ENCODE peak calls at places on chromosome 11, in six cellular contexts. C, F, X, Y, Q and K are unnamed samples.

GRCh38 chr11:57324154-57324885 is 432 bp downstream of the TNKS1BP1 start:
- DNase-seq in C (peak; percentile 72), F (peak; percentile 50), X (peak; percentile 89), Y (peak; percentile 76), Q (peak; percentile 94), K (peak; percentile 49)

GRCh38 chr11:31805037-31805628 is 6.0 kb downstream of the PAX6 start:
- DNase-seq in C (peak; percentile 61), F (no peak), X (no peak), Y (no peak), Q (peak; percentile 51), K (peak; percentile 23)

GRCh38 chr11:133787379-133788103 is 57.8 kb downstream of the SPATA19 start:
- DNase-seq in C (peak; percentile 78), F (no peak), X (peak; percentile 86), Y (peak; percentile 37), Q (peak; percentile 66), K (no peak)

GRCh38 chr11:120132645-120133185 is 5.2 kb downstream of the TRIM29 start:
- DNase-seq in C (no peak), F (no peak), X (no peak), Y (no peak), Q (no peak), K (no peak)

GRCh38 chr11:34274712-34275398 is 83.0 kb downstream of the ABTB2 start:
- DNase-seq in C (no peak), F (peak; percentile 99), X (no peak), Y (no peak), Q (no peak), K (no peak)

GRCh38 chr11:123509737-123510578 is 79.9 kb downstream of the GRAMD1B start:
- DNase-seq in C (peak; percentile 62), F (peak; percentile 53), X (no peak), Y (peak; percentile 65), Q (peak; percentile 75), K (no peak)

GRCh38 chr11:45669146-45669545 is 3.7 kb upstream of the CHST1 start:
- DNase-seq in C (no peak), F (no peak), X (no peak), Y (no peak), Q (no peak), K (no peak)

GRCh38 chr11:61826930-61827572 is 1.0 kb upstream of the FADS2 start:
- DNase-seq in C (no peak), F (no peak), X (peak; percentile 81), Y (no peak), Q (peak; percentile 49), K (no peak)

GRCh38 chr11:128687321-128687720 is 6.6 kb upstream of the FLI1 start:
- DNase-seq in C (peak; percentile 83), F (no peak), X (peak; percentile 86), Y (no peak), Q (peak; percentile 34), K (no peak)

GRCh38 chr11:133339495-133340140 is 192.7 kb downstream of the OPCML start:
- DNase-seq in C (no peak), F (no peak), X (no peak), Y (no peak), Q (no peak), K (no peak)

GRCh38 chr11:108137212-108137611 is 15.8 kb downstream of the ACAT1 start:
- DNase-seq in C (no peak), F (no peak), X (no peak), Y (no peak), Q (no peak), K (no peak)

GRCh38 chr11:108131993-108132392 is 10.6 kb downstream of the ACAT1 start:
- DNase-seq in C (no peak), F (peak; percentile 15), X (no peak), Y (no peak), Q (no peak), K (no peak)

GRCh38 chr11:108135845-108136599 is 14.7 kb downstream of the ACAT1 start:
- DNase-seq in C (no peak), F (peak; percentile 34), X (no peak), Y (no peak), Q (no peak), K (no peak)
- TF ChIP-seq CTCF in C (no peak), F (peak; percentile 17), X (no peak), Y (peak; percentile 25), Q (no peak), K (peak; percentile 24)

GRCh38 chr11:60657880-60658279 is 41.5 kb upstream of the MS4A8 start:
- DNase-seq in C (no peak), F (no peak), X (no peak), Y (peak; percentile 57), Q (no peak), K (no peak)
- TF ChIP-seq CTCF in C (no peak), F (no peak), X (no peak), Y (no peak), Q (no peak), K (no peak)

DNA sequence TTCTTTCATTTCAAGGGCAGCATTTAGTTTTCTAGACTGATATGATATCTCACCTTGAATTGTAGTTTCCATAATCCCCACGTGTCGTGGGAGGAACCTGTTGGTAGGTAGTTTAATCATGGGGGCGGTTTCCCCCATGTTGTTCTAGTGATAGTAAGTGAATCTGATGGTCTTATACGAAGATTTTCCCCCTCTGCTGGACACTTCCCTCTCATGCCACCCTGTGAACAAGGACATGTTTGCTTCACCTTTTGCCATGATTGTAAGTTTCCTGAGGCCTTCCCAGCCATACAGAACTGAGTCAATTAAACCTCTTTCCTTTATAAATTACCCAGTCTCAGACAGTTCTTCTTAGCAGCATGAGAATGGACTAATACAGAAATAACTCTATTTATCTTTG is 851.1 kb upstream of the FAT3 start:
- DNase-seq in C (peak; percentile 9), F (no peak), X (no peak), Y (no peak), Q (no peak), K (no peak)
- TF ChIP-seq CTCF in C (no peak), F (no peak), X (no peak), Y (no peak), Q (peak; percentile 23), K (no peak)

GRCh38 chr11:2880646-2881045 is 4.9 kb downstream of the CDKN1C start:
- DNase-seq in C (no peak), F (no peak), X (no peak), Y (no peak), Q (no peak), K (no peak)

GRCh38 chr11:2878782-2879181 is 6.8 kb downstream of the CDKN1C start:
- DNase-seq in C (no peak), F (no peak), X (no peak), Y (no peak), Q (no peak), K (no peak)

GRCh38 chr11:2882681-2883110 is 2.9 kb downstream of the CDKN1C start:
- DNase-seq in C (no peak), F (no peak), X (no peak), Y (peak; percentile 14), Q (no peak), K (no peak)

GRCh38 chr11:2881974-2882362 is 3.6 kb downstream of the CDKN1C start:
- DNase-seq in C (no peak), F (no peak), X (no peak), Y (no peak), Q (peak; percentile 91), K (no peak)

DNA sequence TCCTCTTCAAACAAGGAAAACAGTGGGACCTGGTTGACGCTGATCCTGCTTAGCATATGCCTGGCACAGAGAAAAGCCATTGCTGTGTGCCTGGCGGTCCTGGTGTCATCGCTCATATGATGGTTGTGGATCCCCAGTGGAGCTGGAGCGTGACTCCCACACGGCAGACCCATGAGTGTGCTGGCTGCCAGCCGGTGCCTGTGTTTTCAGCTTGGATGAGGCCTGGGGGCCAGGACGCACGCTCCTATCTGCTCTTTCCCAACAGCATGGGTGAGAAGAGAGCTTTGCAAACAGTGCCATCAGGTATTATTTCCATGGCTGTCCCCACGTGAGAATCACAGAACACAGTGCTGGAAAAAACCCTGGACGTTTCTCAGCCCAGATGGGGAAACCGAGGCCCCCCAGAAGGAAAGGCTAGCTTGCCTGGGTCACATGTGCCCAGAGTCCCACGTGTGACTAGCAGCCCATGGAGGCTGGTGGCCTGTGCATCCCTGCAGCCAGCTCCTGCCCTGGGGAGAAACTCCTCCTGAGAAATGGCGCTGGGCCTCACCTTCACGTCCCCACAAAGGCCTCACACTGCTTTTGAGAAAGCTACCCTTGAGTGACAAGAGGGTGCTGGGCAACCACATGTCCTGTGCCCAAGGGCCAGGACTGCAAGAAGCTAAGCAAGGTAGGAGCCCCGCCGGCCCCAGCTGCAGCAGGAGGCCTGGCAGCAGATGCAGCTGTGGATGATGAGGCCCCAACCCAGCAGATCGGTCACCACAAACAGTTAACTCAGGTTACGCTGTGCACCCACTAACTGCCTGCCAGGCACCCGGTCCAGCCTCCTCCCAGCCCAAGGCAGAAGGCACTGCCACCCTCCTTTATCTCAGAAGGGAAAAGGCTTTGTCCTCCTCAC is 4.2 kb downstream of the CDKN1C start:
- DNase-seq in C (no peak), F (no peak), X (no peak), Y (no peak), Q (no peak), K (no peak)
- TF ChIP-seq CTCF in C (no peak), F (no peak), X (no peak), Y (no peak), Q (no peak), K (no peak)